ENCODE peak calls at places on chromosomes 13 and 19, in seven cellular contexts. B is T-cell, T is DMS79 treated with DMSO at 0.1 percent for 48 hours, Y is NCI-H2081, E is heart left ventricle, Q is uterus, K is AG09309. L is an unnamed sample.
A peak's percentile ranks its signal among the peaks of the same experiment; 100 is the strongest.

GRCh38 chr13:102768914-102769313 is 4.7 kb downstream of the TEX30 start:
- DNase-seq in Q (no peak), E (no peak), T (no peak), B (no peak), K (no peak), Y (no peak), L (no peak)

GRCh38 chr19:6802336-6803035 is 30.0 kb downstream of the VAV1 start:
- DNase-seq in K (no peak), B (peak; percentile 49), Q (no peak), Y (no peak), T (no peak), E (peak; percentile 53), L (no peak)

GRCh38 chr19:1855040-1855827 is 7.0 kb upstream of the REXO1 start:
- DNase-seq in B (peak; percentile 68), Y (no peak), T (no peak), Q (peak; percentile 57), K (no peak), E (peak; percentile 95), L (no peak)

GRCh38 chr13:63501702-63502101 is 2086.1 kb upstream of the PCDH20 start:
- DNase-seq in T (no peak), K (no peak), E (no peak), Q (no peak), B (no peak), Y (no peak), L (peak; percentile 33)

GRCh38 chr19:15652559-15653278 is 12.0 kb downstream of the CYP4F3 start:
- DNase-seq in K (no peak), T (no peak), E (no peak), Y (no peak), Q (no peak), B (no peak), L (no peak)

GRCh38 chr19:47230122-47230920 is 678 bp downstream of the BBC3 start:
- DNase-seq in E (peak; percentile 55), K (no peak), Y (peak; percentile 18), T (no peak), B (peak; percentile 79), Q (peak; percentile 76), L (no peak)

GRCh38 chr19:1270854-1271527 is 1.9 kb downstream of the CIRBP start:
- DNase-seq in B (no peak), Q (no peak), K (no peak), E (no peak), Y (no peak), T (no peak), L (no peak)

GRCh38 chr13:63512095-63512494 is 2096.4 kb upstream of the PCDH20 start:
- DNase-seq in K (no peak), T (no peak), B (no peak), Y (no peak), Q (no peak), E (no peak), L (no peak)

GRCh38 chr19:50906217-50906616 is 5.0 kb downstream of the KLK4 start:
- DNase-seq in Q (no peak), Y (peak; percentile 14), B (no peak), E (no peak), K (no peak), T (no peak), L (no peak)

GRCh38 chr19:11446652-11447301 is 11.3 kb downstream of the PRKCSH start:
- DNase-seq in E (peak; percentile 50), Q (peak; percentile 52), Y (no peak), T (no peak), K (no peak), B (peak; percentile 25), L (no peak)

GRCh38 chr13:103203750-103204330 is 137.6 kb upstream of the SLC10A2 start:
- DNase-seq in K (no peak), Q (no peak), E (no peak), B (no peak), Y (peak; percentile 5), T (no peak), L (no peak)

GRCh38 chr13:33717775-33718174 is 100.2 kb upstream of the RFC3 start:
- DNase-seq in B (no peak), K (no peak), Q (no peak), Y (no peak), E (no peak), T (no peak), L (no peak)

GRCh38 chr13:48506092-48506701 is 26.7 kb downstream of the RCBTB2 start:
- DNase-seq in Q (no peak), K (no peak), B (no peak), T (no peak), Y (no peak), E (no peak), L (no peak)

GRCh38 chr13:93108111-93108581 is 118.5 kb upstream of the GPC6 start:
- DNase-seq in K (no peak), E (no peak), Y (no peak), T (no peak), Q (no peak), B (no peak), L (no peak)

GRCh38 chr19:15464394-15465385 is at the start of gene RASAL3:
- DNase-seq in Q (no peak), T (no peak), B (peak; percentile 42), E (no peak), Y (no peak), K (no peak), L (no peak)

GRCh38 chr19:31252476-31252875 is 96.8 kb downstream of the TSHZ3 start:
- DNase-seq in K (no peak), E (no peak), Y (no peak), T (no peak), B (no peak), Q (no peak), L (no peak)

GRCh38 chr19:30479231-30479630 is 107.0 kb downstream of the ZNF536 start:
- DNase-seq in T (no peak), Y (no peak), E (peak; percentile 34), K (no peak), B (no peak), Q (peak; percentile 20), L (no peak)

GRCh38 chr19:58182577-58182988 is 278 bp upstream of the ZNF274 start:
- DNase-seq in E (no peak), Y (no peak), B (peak; percentile 91), T (no peak), K (peak; percentile 59), Q (no peak), L (no peak)

GRCh38 chr19:6383188-6383587 is 7.5 kb upstream of the PSPN start:
- DNase-seq in Q (no peak), K (no peak), B (no peak), T (no peak), E (no peak), Y (no peak), L (no peak)

GRCh38 chr13:98239156-98240076 is 62.3 kb upstream of the RNF113B start:
- DNase-seq in E (no peak), B (no peak), Q (no peak), K (no peak), Y (peak; percentile 77), T (peak; percentile 94), L (no peak)

GRCh38 chr19:3284759-3285646 is 60.5 kb downstream of the CELF5 start:
- DNase-seq in E (peak; percentile 39), Q (peak; percentile 31), Y (peak; percentile 22), B (peak; percentile 77), T (no peak), K (no peak), L (peak; percentile 13)

GRCh38 chr13:39597828-39598227 is 5.2 kb downstream of the LHFPL6 start:
- DNase-seq in T (no peak), B (no peak), E (no peak), Q (no peak), K (no peak), Y (no peak), L (no peak)

GRCh38 chr13:25384747-25385270 is 13.0 kb downstream of the ATP8A2 start:
- DNase-seq in Q (no peak), B (no peak), E (no peak), K (no peak), Y (no peak), T (no peak), L (no peak)

GRCh38 chr19:50300814-50301606 is 28.2 kb downstream of the KCNC3 start:
- DNase-seq in K (peak; percentile 17), B (no peak), E (no peak), Y (no peak), T (no peak), Q (no peak), L (peak; percentile 35)

GRCh38 chr19:4343056-4343844 is at the start of gene MPND:
- DNase-seq in Y (peak; percentile 85), B (peak; percentile 91), E (peak; percentile 94), K (no peak), T (peak; percentile 68), Q (peak; percentile 93), L (no peak)

GRCh38 chr13:77701305-77701704 is 3.8 kb downstream of the SLAIN1 start:
- DNase-seq in T (no peak), E (no peak), Y (no peak), Q (no peak), K (no peak), B (no peak), L (no peak)

GRCh38 chr13:97072297-97072696 is 78.0 kb upstream of the OXGR1 start:
- DNase-seq in E (no peak), B (no peak), T (no peak), Q (no peak), K (no peak), Y (peak; percentile 27), L (no peak)

GRCh38 chr13:98080280-98080679 is 62.6 kb upstream of the FARP1 start:
- DNase-seq in Y (no peak), Q (no peak), K (no peak), E (no peak), T (no peak), B (no peak), L (no peak)

GRCh38 chr13:71587778-71588177 is 279.2 kb downstream of the DACH1 start:
- DNase-seq in Q (no peak), E (no peak), B (no peak), K (no peak), T (no peak), Y (no peak), L (no peak)

GRCh38 chr13:21463424-21463823 is 4.3 kb upstream of the ZDHHC20 start:
- DNase-seq in B (no peak), T (no peak), Y (no peak), Q (no peak), K (no peak), E (no peak), L (no peak)

GRCh38 chr13:24279267-24279666 is 30.1 kb upstream of the C1QTNF9 start:
- DNase-seq in K (no peak), Q (no peak), B (no peak), T (no peak), Y (no peak), E (no peak), L (no peak)

GRCh38 chr19:46320559-46320958 is 23.7 kb downstream of the HIF3A start:
- DNase-seq in B (no peak), E (no peak), Q (no peak), Y (no peak), K (no peak), T (no peak), L (no peak)

L was measured in epithelial cell of proximal tubule.